ENCODE peak calls at places on chromosomes 3 and 15, in seven cellular contexts. E is adrenal gland; J is kidney; L is left lung; B is CD4-positive, alpha-beta memory T cell; G is psoas muscle; V is CD8-positive, alpha-beta memory T cell. Z is an unnamed sample. For H3K4me1, the result is how much of the 10 kb centered on the place peaks cover.

GRCh38 chr3:88957751-88958452 is 149.5 kb upstream of the EPHA3 start:
- DNase-seq in L (no peak), J (no peak), E (no peak), V (no peak), G (no peak), B (no peak), Z (no peak)

GRCh38 chr3:126926684-126927404 is 56.1 kb upstream of the PLXNA1 start:
- DNase-seq in B (no peak), V (no peak), G (peak), L (peak), E (peak), J (no peak), Z (peak)

GRCh38 chr15:62164500-62165028 is 521 bp downstream of the C2CD4B start:
- DNase-seq in G (peak), E (no peak), J (peak), L (no peak), V (no peak), B (peak), Z (no peak)

GRCh38 chr3:178155521-178155920 is 380.7 kb upstream of the KCNMB2 start:
- DNase-seq in G (no peak), B (no peak), E (no peak), J (no peak), V (no peak), L (no peak), Z (no peak)

GRCh38 chr3:158233791-158234190 is 123.9 kb downstream of the RSRC1 start:
- DNase-seq in B (no peak), L (no peak), V (no peak), J (no peak), G (no peak), E (no peak), Z (no peak)

GRCh38 chr15:27656296-27656987 is 442.7 kb downstream of the OCA2 start:
- DNase-seq in B (no peak), E (no peak), V (no peak), J (no peak), G (no peak), L (no peak), Z (no peak)

GRCh38 chr3:75294124-75294523 is 370.0 kb upstream of the FRG2C start:
- DNase-seq in J (peak), E (peak), B (peak), G (peak), L (peak), V (no peak), Z (no peak)

GRCh38 chr3:146339262-146339808 is 88.4 kb upstream of the PLSCR4 start:
- DNase-seq in J (peak), V (no peak), B (no peak), E (peak), L (no peak), G (no peak), Z (no peak)

GRCh38 chr15:49290204-49290603 is 120.2 kb downstream of the GALK2 start:
- DNase-seq in V (no peak), E (no peak), J (no peak), B (no peak), L (no peak), G (no peak), Z (no peak)

GRCh38 chr3:905217-905616 is 187.6 kb upstream of the CNTN6 start:
- DNase-seq in L (no peak), B (no peak), J (no peak), G (no peak), V (no peak), E (no peak), Z (no peak)

GRCh38 chr15:57640935-57641682 is 49.4 kb downstream of the MYZAP start:
- DNase-seq in V (no peak), E (peak), G (no peak), L (no peak), J (no peak), B (no peak), Z (no peak)

GRCh38 chr3:167453815-167454214 is 20.0 kb downstream of the SERPINI2 start:
- DNase-seq in V (no peak), B (no peak), G (no peak), E (no peak), J (no peak), L (no peak), Z (no peak)

GRCh38 chr15:23073890-23074631 is 34.7 kb upstream of the TUBGCP5 start:
- DNase-seq in L (no peak), E (peak), G (no peak), B (no peak), V (no peak), J (no peak), Z (no peak)

GRCh38 chr15:42155546-42156265 is 730 bp downstream of the PLA2G4F start:
- DNase-seq in B (no peak), L (no peak), E (no peak), J (peak), V (no peak), G (no peak), Z (no peak)

GRCh38 chr3:43759297-43759782 is 68.6 kb downstream of the ABHD5 start:
- DNase-seq in L (no peak), B (no peak), J (peak), E (peak), V (no peak), G (peak), Z (no peak)

GRCh38 chr3:160478338-160478737 is 28.8 kb upstream of the TRIM59 start:
- DNase-seq in J (no peak), G (no peak), B (no peak), L (no peak), V (no peak), E (no peak), Z (no peak)

DNA sequence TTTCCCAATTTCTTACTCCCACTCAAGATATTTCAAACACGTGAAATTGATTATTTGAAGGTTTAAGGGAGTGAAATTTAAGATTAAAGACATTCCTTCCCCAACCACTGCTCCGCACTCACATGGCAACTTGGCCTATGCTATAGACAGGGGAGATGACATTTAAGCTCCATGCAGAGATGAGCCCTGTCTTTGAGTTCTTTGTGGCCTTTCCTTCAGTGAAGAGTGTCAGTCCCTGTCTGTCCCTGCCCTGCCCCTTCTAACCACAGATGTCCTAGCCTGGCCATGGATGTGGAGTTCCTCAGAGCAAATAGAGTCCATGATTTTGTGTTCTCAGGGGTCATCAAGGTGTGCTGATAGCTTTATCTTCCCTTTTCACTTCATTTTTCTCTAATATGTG is 29.4 kb upstream of the THBS1 start:
- DNase-seq in L (no peak), B (no peak), E (no peak), J (no peak), G (no peak), V (no peak), Z (no peak)
- H3K27ac ChIP-seq in L (no peak), B (no peak), E (no peak), J (no peak), G (no peak), V (no peak), Z (no peak)

GRCh38 chr3:27729325-27729724 is 7.2 kb upstream of the EOMES start:
- DNase-seq in B (no peak), L (no peak), E (no peak), G (no peak), J (no peak), V (no peak), Z (no peak)
- H3K4me1 ChIP-seq in B (under half), L (under half), E (under half), G (under half), J (under half), V (under half), Z (under half)

GRCh38 chr15:80093854-80094418 is 34.5 kb downstream of the ZFAND6 start:
- DNase-seq in E (peak), L (peak), J (no peak), V (no peak), B (no peak), G (no peak), Z (peak)

GRCh38 chr15:80090879-80091503 is 31.5 kb downstream of the ZFAND6 start:
- DNase-seq in B (no peak), L (no peak), J (no peak), E (no peak), G (no peak), V (no peak), Z (no peak)

GRCh38 chr15:80099246-80099645 is 39.8 kb downstream of the ZFAND6 start:
- DNase-seq in L (no peak), G (no peak), B (no peak), J (no peak), V (no peak), E (no peak), Z (no peak)

GRCh38 chr15:80095959-80096358 is 36.5 kb downstream of the ZFAND6 start:
- DNase-seq in L (no peak), B (no peak), V (no peak), G (no peak), J (no peak), E (no peak), Z (no peak)

DNA sequence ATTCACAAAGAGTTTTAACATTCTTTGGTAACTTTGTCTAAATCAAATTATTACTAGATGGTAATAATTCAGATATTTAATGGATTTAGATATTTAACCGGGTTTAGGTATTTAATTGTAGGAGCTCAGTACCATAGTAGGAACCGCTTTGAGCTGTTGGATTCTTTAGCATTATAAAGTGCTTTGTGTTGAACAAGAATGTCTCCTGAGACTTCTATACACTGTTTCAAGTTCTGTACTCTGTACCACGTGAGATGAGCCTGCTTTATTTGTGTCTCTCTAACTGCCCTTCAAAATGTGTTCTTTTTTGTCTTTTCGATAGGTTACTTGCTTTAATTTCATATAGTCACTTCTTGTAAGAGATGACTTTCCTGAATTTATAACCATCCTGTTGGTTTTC is 36.0 kb downstream of the ZFAND6 start:
- DNase-seq in L (no peak), V (no peak), J (no peak), B (no peak), E (no peak), G (no peak), Z (no peak)
- H3K27ac ChIP-seq in L (no peak), V (no peak), J (no peak), B (no peak), E (no peak), G (no peak), Z (no peak)

GRCh38 chr15:25408428-25408827 is 30.4 kb downstream of the UBE3A start:
- DNase-seq in L (no peak), E (peak), G (no peak), J (no peak), B (no peak), V (no peak), Z (no peak)

GRCh38 chr15:25403771-25404170 is 35.1 kb downstream of the UBE3A start:
- DNase-seq in E (no peak), B (no peak), L (no peak), G (no peak), V (no peak), J (no peak), Z (no peak)

GRCh38 chr15:25408929-25409328 is 29.9 kb downstream of the UBE3A start:
- DNase-seq in E (no peak), J (no peak), G (no peak), B (no peak), V (no peak), L (no peak), Z (no peak)

GRCh38 chr15:25407950-25408349 is 30.9 kb downstream of the UBE3A start:
- DNase-seq in V (no peak), J (peak), B (no peak), L (no peak), G (no peak), E (no peak), Z (no peak)

DNA sequence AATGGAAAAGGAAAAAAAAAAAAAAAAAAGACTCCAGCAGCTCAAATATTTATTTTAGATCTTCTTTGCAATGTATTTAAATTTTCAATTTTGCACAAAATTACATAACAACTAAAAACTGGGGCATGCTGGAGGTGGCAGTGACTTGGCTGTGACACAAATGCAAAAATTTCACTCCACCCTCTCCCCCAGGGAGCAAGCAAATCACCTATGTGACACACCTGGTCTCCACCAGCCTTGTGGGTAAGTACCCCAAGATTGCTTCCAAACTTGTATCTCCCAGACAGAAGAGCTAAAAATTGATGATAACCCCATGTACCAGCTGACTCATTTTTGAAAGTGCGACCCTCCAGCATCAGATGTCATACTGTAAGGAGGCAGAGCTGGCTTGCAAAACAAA is 32.0 kb downstream of the UBE3A start:
- DNase-seq in V (no peak), J (no peak), L (no peak), B (no peak), E (no peak), G (no peak), Z (no peak)
- H3K4me1 ChIP-seq in V (under half), J (under half), L (half or more), B (under half), E (under half), G (under half), Z (under half)

GRCh38 chr3:10384541-10385360 is 63.8 kb upstream of the SEC13 start:
- DNase-seq in L (no peak), V (no peak), B (no peak), J (peak), G (no peak), E (no peak), Z (peak)
- H3K27ac ChIP-seq in L (no peak), V (no peak), B (no peak), J (no peak), G (no peak), E (no peak), Z (no peak)

GRCh38 chr3:58175098-58175428 is 35.7 kb downstream of the DNASE1L3 start:
- DNase-seq in L (no peak), G (no peak), E (no peak), B (no peak), J (no peak), V (no peak), Z (no peak)
- H3K4me1 ChIP-seq in L (under half), G (under half), E (under half), B (under half), J (under half), V (under half), Z (under half)

DNA sequence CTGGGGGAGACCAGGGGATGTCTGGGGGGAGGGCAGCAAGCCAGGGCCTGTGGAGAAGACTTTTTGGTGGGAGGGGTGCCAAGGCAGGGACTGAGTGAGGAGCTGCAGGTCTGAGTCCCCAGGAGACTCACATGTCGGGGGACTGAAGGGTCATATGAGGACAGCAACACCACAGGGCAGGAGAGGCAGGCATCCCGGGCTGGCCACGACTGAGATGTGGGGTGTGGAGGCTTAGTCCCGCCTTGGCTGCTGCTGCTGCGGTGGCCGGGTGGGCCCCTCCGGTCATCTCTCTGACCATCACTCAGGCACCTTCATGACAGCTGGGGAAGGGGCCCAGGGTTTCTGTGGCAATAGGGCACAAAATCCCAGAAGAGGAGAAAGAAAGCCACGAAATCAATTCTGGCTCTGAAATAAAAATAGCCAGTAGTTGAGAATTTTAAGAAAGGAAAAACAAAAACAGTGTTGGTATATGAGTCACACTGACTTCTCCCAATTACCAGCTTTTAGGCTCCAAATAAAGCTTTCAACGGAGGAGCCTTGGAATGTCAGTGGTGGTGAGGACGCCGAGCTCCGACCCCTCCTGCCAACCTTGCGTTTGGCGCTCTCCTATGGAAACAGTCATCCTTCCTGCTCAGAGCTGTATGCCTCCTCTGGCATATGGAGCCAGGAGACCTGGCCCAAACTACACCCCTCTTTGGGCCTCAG is 52.9 kb upstream of the ITGA11 start:
- DNase-seq in E (no peak), L (no peak), V (no peak), J (no peak), B (no peak), G (no peak), Z (peak)
- H3K27ac ChIP-seq in E (no peak), L (no peak), V (no peak), J (no peak), B (no peak), G (no peak), Z (peak)

DNA sequence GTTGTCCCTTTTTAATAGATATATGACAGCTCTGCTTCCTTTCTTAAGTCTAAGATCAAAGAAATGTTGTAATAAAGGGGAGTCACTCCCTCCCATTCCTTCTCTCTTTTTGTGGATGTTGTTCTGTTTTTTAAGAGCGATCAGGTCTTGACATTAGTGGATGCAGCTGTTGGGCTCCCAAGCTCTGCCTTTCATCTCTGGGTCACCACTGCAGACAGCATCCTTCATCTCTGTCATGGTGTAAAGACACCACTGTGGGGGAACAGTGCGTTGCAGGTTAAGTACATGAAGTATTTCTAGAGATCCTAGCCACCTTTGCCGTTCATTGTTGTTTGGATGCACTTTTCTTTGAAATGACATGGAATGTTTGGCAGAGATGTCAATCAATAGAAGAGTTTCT is 17.7 kb downstream of the FNDC3B start:
- DNase-seq in E (no peak), J (no peak), B (no peak), L (no peak), G (no peak), V (no peak), Z (no peak)
- H3K4me1 ChIP-seq in E (half or more), J (under half), B (under half), L (half or more), G (half or more), V (under half), Z (under half)